ENCODE peak calls at places on chromosomes 6 and 20, in four cellular contexts. A is CD8-positive, alpha-beta T cell; S is heart right ventricle; J is CD8-positive, alpha-beta memory T cell. C is an unnamed sample.

GRCh38 chr6:119301429-119301828 is 48.1 kb downstream of the MAN1A1 start:
- DNase-seq in J (no peak), A (no peak), S (no peak), C (no peak)

GRCh38 chr6:54920628-54921027 is 74.1 kb downstream of the FAM83B start:
- DNase-seq in S (no peak), J (no peak), A (no peak), C (no peak)

GRCh38 chr6:137927777-137928218 is 60.7 kb downstream of the TNFAIP3 start:
- DNase-seq in J (peak; percentile 76), A (peak; percentile 60), S (no peak), C (peak; percentile 19)

GRCh38 chr6:129370268-129370916 is 339.6 kb downstream of the ARHGAP18 start:
- DNase-seq in A (peak; percentile 7), J (peak; percentile 14), S (no peak), C (peak; percentile 49)

GRCh38 chr20:21435576-21435975 is 38.2 kb upstream of the NKX2-4 start:
- DNase-seq in A (no peak), S (no peak), J (no peak), C (no peak)

GRCh38 chr6:111291860-111292259 is 191.2 kb downstream of the REV3L start:
- DNase-seq in S (no peak), J (no peak), A (no peak), C (no peak)

GRCh38 chr20:2631228-2631627 is 21.2 kb upstream of the NOP56 start:
- DNase-seq in S (no peak), A (no peak), J (no peak), C (peak; percentile 38)

GRCh38 chr6:93731306-93731705 is 311.9 kb upstream of the EPHA7 start:
- DNase-seq in S (no peak), J (no peak), A (no peak), C (no peak)

GRCh38 chr6:148747145-148747492 is 289 bp downstream of the UST start:
- DNase-seq in S (peak; percentile 58), J (no peak), A (no peak), C (no peak)

GRCh38 chr6:137709424-137710281 is 157.4 kb upstream of the TNFAIP3 start:
- DNase-seq in A (no peak), S (no peak), J (no peak), C (no peak)

GRCh38 chr20:58603656-58604184 is 47.4 kb upstream of the STX16 start:
- DNase-seq in A (no peak), S (no peak), J (no peak), C (no peak)

GRCh38 chr6:36595168-36595818 is 1.1 kb downstream of the SRSF3 start:
- DNase-seq in A (no peak), S (no peak), J (peak; percentile 27), C (no peak)

GRCh38 chr20:59822291-59823029 is 111.0 kb downstream of the SYCP2 start:
- DNase-seq in J (no peak), S (no peak), A (no peak), C (no peak)

GRCh38 chr6:161722394-161722793 is 448.5 kb upstream of the AGPAT4 start:
- DNase-seq in S (no peak), J (no peak), A (no peak), C (no peak)

GRCh38 chr6:16711551-16712249 is 49.6 kb downstream of the ATXN1 start:
- DNase-seq in S (no peak), J (peak; percentile 58), A (no peak), C (peak; percentile 62)

GRCh38 chr6:114862809-114863208 is 520.0 kb upstream of the HS3ST5 start:
- DNase-seq in J (no peak), S (no peak), A (no peak), C (no peak)

GRCh38 chr20:373171-373890 is 7.2 kb upstream of the TRIB3 start:
- DNase-seq in J (no peak), S (peak; percentile 26), A (no peak), C (no peak)

GRCh38 chr20:49916146-49917002 is 1.0 kb upstream of the SPATA2 start:
- DNase-seq in J (no peak), A (no peak), S (no peak), C (peak; percentile 92)

GRCh38 chr6:42260972-42261371 is 43.3 kb upstream of the MRPS10 start:
- DNase-seq in A (no peak), S (peak; percentile 54), J (no peak), C (peak; percentile 31)

GRCh38 chr6:44593539-44593944 is 206.0 kb downstream of the CDC5L start:
- DNase-seq in S (no peak), A (peak; percentile 47), J (peak; percentile 39), C (peak; percentile 34)

GRCh38 chr6:26214826-26215199 is 127.6 kb downstream of the HFE start:
- DNase-seq in S (no peak), J (no peak), A (no peak), C (no peak)

GRCh38 chr6:13538084-13538483 is 36.3 kb upstream of the SIRT5 start:
- DNase-seq in S (no peak), J (no peak), A (no peak), C (peak; percentile 44)

GRCh38 chr6:111461860-111462259 is 21.2 kb downstream of the REV3L start:
- DNase-seq in S (no peak), A (no peak), J (no peak), C (peak; percentile 7)

GRCh38 chr6:26342106-26342999 is 22.6 kb upstream of the BTN3A2 start:
- DNase-seq in S (no peak), A (no peak), J (no peak), C (no peak)

GRCh38 chr6:146359123-146359522 is 184.5 kb upstream of the RAB32 start:
- DNase-seq in A (no peak), S (no peak), J (no peak), C (no peak)

GRCh38 chr6:54282186-54282585 is 26.1 kb upstream of the TINAG start:
- DNase-seq in J (no peak), S (no peak), A (no peak), C (no peak)

GRCh38 chr6:41730531-41731436 is 4.6 kb downstream of the TFEB start:
- DNase-seq in S (no peak), J (no peak), A (no peak), C (no peak)

GRCh38 chr20:56628873-56629463 is at the start of gene TFAP2C:
- DNase-seq in A (no peak), S (peak; percentile 74), J (no peak), C (peak; percentile 17)

GRCh38 chr6:44154067-44154466 is 4.6 kb upstream of the CAPN11 start:
- DNase-seq in J (no peak), S (no peak), A (no peak), C (no peak)

GRCh38 chr20:40617594-40617993 is 71.4 kb downstream of the MAFB start:
- DNase-seq in J (no peak), A (no peak), S (no peak), C (peak; percentile 9)

GRCh38 chr20:43983359-43983758 is 68.7 kb downstream of the TOX2 start:
- DNase-seq in S (no peak), A (no peak), J (peak; percentile 11), C (peak; percentile 66)

GRCh38 chr6:4518506-4518905 is 257.7 kb upstream of the CDYL start:
- DNase-seq in A (no peak), J (no peak), S (no peak), C (peak; percentile 23)

GRCh38 chr20:40493071-40493470 is 196.0 kb downstream of the MAFB start:
- DNase-seq in A (no peak), J (no peak), S (peak; percentile 42), C (no peak)

GRCh38 chr6:102197211-102197610 is 803.7 kb downstream of the GRIK2 start:
- DNase-seq in A (no peak), J (no peak), S (no peak), C (no peak)

GRCh38 chr6:102195311-102195710 is 801.8 kb downstream of the GRIK2 start:
- DNase-seq in J (no peak), A (no peak), S (no peak), C (no peak)
- H3K9me3 ChIP-seq in J (peaks cover 9% of the 10 kb centered on the region), A (peaks cover 7% of the 10 kb centered on the region), S (peaks cover 27% of the 10 kb centered on the region), C (peaks cover 5% of the 10 kb centered on the region)

GRCh38 chr20:23049201-23049932 is at the start of gene THBD:
- DNase-seq in J (no peak), A (no peak), S (peak; percentile 82), C (peak; percentile 15)

GRCh38 chr20:23048283-23049200 is 930 bp downstream of the THBD start:
- DNase-seq in J (no peak), S (peak; percentile 75), A (no peak), C (peak; percentile 24)

GRCh38 chr20:23047738-23048214 is 1.7 kb downstream of the THBD start:
- DNase-seq in J (no peak), A (no peak), S (peak; percentile 47), C (no peak)

GRCh38 chr20:23047001-23047737 is 2.3 kb downstream of the THBD start:
- DNase-seq in S (no peak), J (no peak), A (no peak), C (no peak)

DNA sequence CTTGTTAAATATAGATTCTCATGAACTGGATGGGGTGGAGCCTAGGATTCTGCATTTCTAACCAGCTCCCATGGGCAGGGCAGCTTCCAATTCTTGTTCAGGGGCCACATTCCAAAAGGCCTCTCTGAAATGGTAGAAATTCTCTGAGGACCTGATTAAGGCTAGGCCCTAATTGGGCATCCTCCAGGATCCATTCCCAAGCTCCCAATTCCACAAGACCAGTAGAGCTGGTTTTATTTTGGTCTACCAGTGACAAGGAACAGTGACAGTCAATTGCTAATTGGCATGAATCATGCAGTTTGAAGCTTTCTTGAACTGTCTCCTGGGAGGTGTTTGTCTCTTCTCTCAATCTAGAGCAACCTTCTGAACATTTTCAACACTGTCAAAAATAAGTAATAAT is 3.0 kb downstream of the THBD start:
- DNase-seq in J (no peak), A (no peak), S (no peak), C (no peak)
- H3K4me1 ChIP-seq in J (no peaks in the 10 kb centered on the region), A (no peaks in the 10 kb centered on the region), S (peaks cover 61% of the 10 kb centered on the region), C (no peaks in the 10 kb centered on the region)

GRCh38 chr6:38136547-38136946 is 317.0 kb downstream of the ZFAND3 start:
- DNase-seq in S (no peak), A (no peak), J (no peak), C (no peak)

GRCh38 chr6:38141716-38142115 is 322.2 kb downstream of the ZFAND3 start:
- DNase-seq in A (no peak), J (no peak), S (no peak), C (no peak)

GRCh38 chr6:38137609-38138008 is 318.1 kb downstream of the ZFAND3 start:
- DNase-seq in J (no peak), S (no peak), A (no peak), C (no peak)

GRCh38 chr6:38141045-38141444 is 321.5 kb downstream of the ZFAND3 start:
- DNase-seq in S (no peak), J (no peak), A (no peak), C (no peak)

GRCh38 chr6:38138374-38138773 is 318.8 kb downstream of the ZFAND3 start:
- DNase-seq in A (no peak), S (no peak), J (no peak), C (no peak)
- H3K27ac ChIP-seq in A (no peak overlapping the region), S (no peak overlapping the region), J (no peak overlapping the region), C (no peak overlapping the region)

DNA sequence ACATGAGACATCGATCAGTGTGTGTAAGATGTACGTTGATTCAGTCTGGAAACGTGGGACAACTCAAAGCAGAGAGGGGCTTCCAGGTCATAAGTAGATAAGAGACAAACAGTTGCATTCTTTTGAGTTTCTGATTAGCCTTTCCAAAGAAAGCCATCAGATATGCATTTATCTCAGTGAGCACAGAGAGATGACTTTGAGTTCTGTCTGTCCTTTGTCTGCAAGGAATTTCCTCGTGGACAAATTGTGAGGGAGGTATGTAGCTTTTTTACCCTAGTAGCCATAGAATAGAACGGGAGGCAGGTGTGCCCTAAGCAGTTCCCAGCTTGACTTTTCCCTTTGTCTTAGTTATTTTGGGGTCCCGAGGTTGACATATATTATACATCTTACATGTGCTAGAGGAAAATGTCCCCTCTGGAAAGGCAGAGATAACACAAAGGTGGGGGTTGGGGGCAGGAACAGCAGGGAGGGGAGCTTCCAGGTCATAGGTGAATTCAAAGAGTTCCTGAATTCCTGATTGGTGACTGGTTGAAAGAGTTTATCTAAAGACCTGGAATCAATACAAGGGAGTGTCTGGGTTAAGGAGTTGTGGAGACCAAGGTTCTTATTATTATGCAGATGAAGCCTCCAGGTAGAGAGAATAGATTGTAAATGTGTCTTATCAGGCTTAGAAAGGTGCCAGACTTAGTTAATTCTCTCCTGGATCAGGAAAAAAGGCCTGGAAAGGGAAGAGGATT is 237.0 kb downstream of the NFATC2 start:
- DNase-seq in A (no peak), S (no peak), J (no peak), C (peak; percentile 83)
- H3K9me3 ChIP-seq in A (no peaks in the 10 kb centered on the region), S (no peaks in the 10 kb centered on the region), J (no peaks in the 10 kb centered on the region), C (no peaks in the 10 kb centered on the region)

C was measured in small intestine.